ENCODE peak calls at places on chromosomes 12 and 14, in eight cellular contexts. T is foreskin fibroblast, Q is HT1080, A is mammary epithelial cell, M is frontal cortex, V is HS-27A, B is iris pigment epithelial cell, K is RWPE1. G is an unnamed sample.

GRCh38 chr12:106417926-106418910 is 60.7 kb downstream of the POLR3B start:
- DNase-seq in T (peak; percentile 44), Q (peak; percentile 86), A (peak; percentile 62), M (no peak), V (peak; percentile 51), B (peak; percentile 87), K (peak; percentile 53), G (no peak)

GRCh38 chr12:86170051-86170450 is 86.1 kb downstream of the MGAT4C start:
- DNase-seq in T (no peak), Q (no peak), A (no peak), M (no peak), V (no peak), B (peak; percentile 22), K (no peak), G (no peak)

GRCh38 chr12:42296503-42297109 is 29.3 kb downstream of the ZCRB1 start:
- DNase-seq in T (no peak), Q (peak; percentile 35), A (no peak), M (no peak), V (no peak), B (peak; percentile 7), K (peak; percentile 3), G (no peak)

GRCh38 chr12:95859344-95859816 is 628 bp downstream of the SNRPF start:
- DNase-seq in T (peak; percentile 33), Q (peak; percentile 13), A (peak; percentile 50), M (no peak), V (no peak), B (peak; percentile 48), K (peak; percentile 42), G (no peak)

GRCh38 chr14:98368214-98368613 is 903.8 kb downstream of the BCL11B start:
- DNase-seq in T (no peak), Q (no peak), A (peak; percentile 20), M (no peak), V (no peak), B (no peak), K (no peak), G (no peak)

GRCh38 chr12:100414756-100415155 is 57.9 kb downstream of the SLC17A8 start:
- DNase-seq in T (no peak), Q (no peak), A (no peak), M (no peak), V (no peak), B (no peak), K (no peak), G (no peak)

GRCh38 chr14:87952307-87953094 is 40.5 kb downstream of the GALC start:
- DNase-seq in T (no peak), Q (no peak), A (no peak), M (no peak), V (no peak), B (no peak), K (no peak), G (no peak)

GRCh38 chr12:27511031-27511722 is 12.8 kb upstream of the PPFIBP1 start:
- DNase-seq in T (no peak), Q (no peak), A (no peak), M (no peak), V (no peak), B (peak; percentile 23), K (no peak), G (no peak)

GRCh38 chr12:46983393-46983793 is 96.0 kb upstream of the PCED1B start:
- DNase-seq in T (no peak), Q (no peak), A (peak; percentile 46), M (no peak), V (no peak), B (no peak), K (no peak), G (no peak)

GRCh38 chr14:75372260-75372659 is 55.6 kb upstream of the JDP2 start:
- DNase-seq in T (no peak), Q (no peak), A (no peak), M (peak; percentile 23), V (no peak), B (no peak), K (no peak), G (no peak)

GRCh38 chr12:131093971-131094830 is 140.5 kb downstream of the ADGRD1 start:
- DNase-seq in T (no peak), Q (no peak), A (no peak), M (no peak), V (no peak), B (no peak), K (no peak), G (peak; percentile 9)

GRCh38 chr12:27462151-27462694 is 15.7 kb downstream of the SMCO2 start:
- DNase-seq in T (peak; percentile 52), Q (peak; percentile 85), A (peak; percentile 66), M (no peak), V (no peak), B (peak; percentile 82), K (no peak), G (no peak)

GRCh38 chr12:121800694-121801600 is 2.9 kb upstream of the SETD1B start:
- DNase-seq in T (peak; percentile 86), Q (no peak), A (peak; percentile 75), M (peak; percentile 81), V (no peak), B (peak; percentile 84), K (no peak), G (peak; percentile 86)

GRCh38 chr12:118880745-118881144 is 100.6 kb upstream of the SRRM4 start:
- DNase-seq in T (no peak), Q (no peak), A (no peak), M (no peak), V (no peak), B (no peak), K (no peak), G (no peak)

GRCh38 chr12:98418357-98419075 is 96.9 kb upstream of the TMPO start:
- DNase-seq in T (peak; percentile 85), Q (peak; percentile 87), A (peak; percentile 90), M (no peak), V (peak; percentile 95), B (peak; percentile 99), K (peak; percentile 91), G (peak; percentile 59)

GRCh38 chr12:111953455-111953854 is 59.5 kb downstream of the TMEM116 start:
- DNase-seq in T (peak; percentile 29), Q (no peak), A (no peak), M (no peak), V (no peak), B (peak; percentile 31), K (no peak), G (no peak)

GRCh38 chr12:112900298-112901145 is 6.2 kb upstream of the OAS1 start:
- DNase-seq in T (peak; percentile 24), Q (peak; percentile 48), A (peak; percentile 48), M (no peak), V (peak; percentile 3), B (peak; percentile 44), K (peak; percentile 64), G (peak; percentile 42)

GRCh38 chr12:122848471-122849351 is 13.5 kb downstream of the HIP1R start:
- DNase-seq in T (no peak), Q (no peak), A (no peak), M (no peak), V (no peak), B (no peak), K (no peak), G (no peak)

GRCh38 chr14:86541969-86542368 is 1012.0 kb downstream of the FLRT2 start:
- DNase-seq in T (no peak), Q (no peak), A (no peak), M (no peak), V (no peak), B (no peak), K (no peak), G (no peak)

GRCh38 chr12:31460024-31460423 is 130.9 kb downstream of the DENND5B start:
- DNase-seq in T (no peak), Q (no peak), A (no peak), M (no peak), V (no peak), B (no peak), K (no peak), G (no peak)

G was measured in body of pancreas.